ENCODE peak calls at places on chromosomes 4 and X, in eight cellular contexts. One of them, this sample, is unnamed.

GRCh38 chrX:19091596-19091995 is 30.7 kb downstream of the ADGRG2 start:
- DNase-seq in ovary: no peak
- DNase-seq in heart left ventricle: no peak
- DNase-seq in AG09309: no peak
- DNase-seq in retinal pigment epithelial cell: no peak
- DNase-seq in brain microvascular endothelial cell: no peak
- DNase-seq in cardiac muscle cell: no peak
- DNase-seq in fibroblast of lung: no peak
- DNase-seq in this sample: no peak

GRCh38 chrX:132468454-132468853 is 20.4 kb downstream of the MBNL3 start:
- DNase-seq in ovary: no peak
- DNase-seq in heart left ventricle: no peak
- DNase-seq in AG09309: no peak
- DNase-seq in retinal pigment epithelial cell: no peak
- DNase-seq in brain microvascular endothelial cell: no peak
- DNase-seq in cardiac muscle cell: no peak
- DNase-seq in fibroblast of lung: no peak
- DNase-seq in this sample: no peak

GRCh38 chr4:137881641-137882040 is 349.3 kb upstream of the PCDH18 start:
- DNase-seq in ovary: no peak
- DNase-seq in heart left ventricle: no peak
- DNase-seq in AG09309: no peak
- DNase-seq in retinal pigment epithelial cell: no peak
- DNase-seq in brain microvascular endothelial cell: no peak
- DNase-seq in cardiac muscle cell: no peak
- DNase-seq in fibroblast of lung: no peak
- DNase-seq in this sample: no peak

GRCh38 chr4:147040874-147041273 is 95.2 kb upstream of the TTC29 start:
- DNase-seq in ovary: no peak
- DNase-seq in heart left ventricle: no peak
- DNase-seq in AG09309: no peak
- DNase-seq in retinal pigment epithelial cell: no peak
- DNase-seq in brain microvascular endothelial cell: no peak
- DNase-seq in cardiac muscle cell: no peak
- DNase-seq in fibroblast of lung: no peak
- DNase-seq in this sample: no peak

GRCh38 chr4:168769857-168770256 is 240.2 kb downstream of the CBR4 start:
- DNase-seq in ovary: no peak
- DNase-seq in heart left ventricle: no peak
- DNase-seq in AG09309: no peak
- DNase-seq in retinal pigment epithelial cell: no peak
- DNase-seq in brain microvascular endothelial cell: no peak
- DNase-seq in cardiac muscle cell: no peak
- DNase-seq in fibroblast of lung: no peak
- DNase-seq in this sample: no peak

GRCh38 chr4:183096276-183096965 is 2.6 kb upstream of the WWC2 start:
- DNase-seq in ovary: no peak
- DNase-seq in heart left ventricle: no peak
- DNase-seq in AG09309: no peak
- DNase-seq in retinal pigment epithelial cell: no peak
- DNase-seq in brain microvascular endothelial cell: no peak
- DNase-seq in cardiac muscle cell: no peak
- DNase-seq in fibroblast of lung: no peak
- DNase-seq in this sample: no peak

GRCh38 chr4:128698386-128698785 is 111.1 kb upstream of the JADE1 start:
- DNase-seq in ovary: no peak
- DNase-seq in heart left ventricle: no peak
- DNase-seq in AG09309: no peak
- DNase-seq in retinal pigment epithelial cell: no peak
- DNase-seq in brain microvascular endothelial cell: no peak
- DNase-seq in cardiac muscle cell: no peak
- DNase-seq in fibroblast of lung: no peak
- DNase-seq in this sample: no peak

GRCh38 chrX:43526206-43526605 is 129.9 kb upstream of the MAOA start:
- DNase-seq in ovary: no peak
- DNase-seq in heart left ventricle: no peak
- DNase-seq in AG09309: no peak
- DNase-seq in retinal pigment epithelial cell: no peak
- DNase-seq in brain microvascular endothelial cell: no peak
- DNase-seq in cardiac muscle cell: no peak
- DNase-seq in fibroblast of lung: no peak
- DNase-seq in this sample: no peak

GRCh38 chr4:176335421-176335820 is 15.7 kb downstream of the SPCS3 start:
- DNase-seq in ovary: no peak
- DNase-seq in heart left ventricle: no peak
- DNase-seq in AG09309: no peak
- DNase-seq in retinal pigment epithelial cell: no peak
- DNase-seq in brain microvascular endothelial cell: no peak
- DNase-seq in cardiac muscle cell: peak; percentile 50
- DNase-seq in fibroblast of lung: peak; percentile 59
- DNase-seq in this sample: no peak

GRCh38 chr4:176343286-176343685 is 23.5 kb downstream of the SPCS3 start:
- DNase-seq in ovary: no peak
- DNase-seq in heart left ventricle: no peak
- DNase-seq in AG09309: no peak
- DNase-seq in retinal pigment epithelial cell: no peak
- DNase-seq in brain microvascular endothelial cell: no peak
- DNase-seq in cardiac muscle cell: no peak
- DNase-seq in fibroblast of lung: no peak
- DNase-seq in this sample: no peak

GRCh38 chr4:176340871-176341685 is 21.3 kb downstream of the SPCS3 start:
- DNase-seq in ovary: no peak
- DNase-seq in heart left ventricle: no peak
- DNase-seq in AG09309: no peak
- DNase-seq in retinal pigment epithelial cell: no peak
- DNase-seq in brain microvascular endothelial cell: peak; percentile 22
- DNase-seq in cardiac muscle cell: peak; percentile 75
- DNase-seq in fibroblast of lung: peak; percentile 33
- DNase-seq in this sample: no peak

GRCh38 chr4:176342384-176342783 is 22.6 kb downstream of the SPCS3 start:
- DNase-seq in ovary: no peak
- DNase-seq in heart left ventricle: no peak
- DNase-seq in AG09309: no peak
- DNase-seq in retinal pigment epithelial cell: no peak
- DNase-seq in brain microvascular endothelial cell: no peak
- DNase-seq in cardiac muscle cell: no peak
- DNase-seq in fibroblast of lung: no peak
- DNase-seq in this sample: no peak

GRCh38 chr4:176339936-176340761 is 20.4 kb downstream of the SPCS3 start:
- DNase-seq in ovary: no peak
- DNase-seq in heart left ventricle: no peak
- DNase-seq in AG09309: no peak
- DNase-seq in retinal pigment epithelial cell: no peak
- DNase-seq in brain microvascular endothelial cell: no peak
- DNase-seq in cardiac muscle cell: no peak
- DNase-seq in fibroblast of lung: peak; percentile 35
- DNase-seq in this sample: no peak
- H3K4me3 ChIP-seq in ovary: no peak overlapping the region
- H3K4me3 ChIP-seq in heart left ventricle: no peak overlapping the region
- H3K4me3 ChIP-seq in AG09309: no peak overlapping the region
- H3K4me3 ChIP-seq in retinal pigment epithelial cell: no peak overlapping the region
- H3K4me3 ChIP-seq in brain microvascular endothelial cell: no peak overlapping the region
- H3K4me3 ChIP-seq in cardiac muscle cell: no peak overlapping the region
- H3K4me3 ChIP-seq in fibroblast of lung: no peak overlapping the region
- H3K4me3 ChIP-seq in this sample: peak overlapping the region; percentile 23

DNA sequence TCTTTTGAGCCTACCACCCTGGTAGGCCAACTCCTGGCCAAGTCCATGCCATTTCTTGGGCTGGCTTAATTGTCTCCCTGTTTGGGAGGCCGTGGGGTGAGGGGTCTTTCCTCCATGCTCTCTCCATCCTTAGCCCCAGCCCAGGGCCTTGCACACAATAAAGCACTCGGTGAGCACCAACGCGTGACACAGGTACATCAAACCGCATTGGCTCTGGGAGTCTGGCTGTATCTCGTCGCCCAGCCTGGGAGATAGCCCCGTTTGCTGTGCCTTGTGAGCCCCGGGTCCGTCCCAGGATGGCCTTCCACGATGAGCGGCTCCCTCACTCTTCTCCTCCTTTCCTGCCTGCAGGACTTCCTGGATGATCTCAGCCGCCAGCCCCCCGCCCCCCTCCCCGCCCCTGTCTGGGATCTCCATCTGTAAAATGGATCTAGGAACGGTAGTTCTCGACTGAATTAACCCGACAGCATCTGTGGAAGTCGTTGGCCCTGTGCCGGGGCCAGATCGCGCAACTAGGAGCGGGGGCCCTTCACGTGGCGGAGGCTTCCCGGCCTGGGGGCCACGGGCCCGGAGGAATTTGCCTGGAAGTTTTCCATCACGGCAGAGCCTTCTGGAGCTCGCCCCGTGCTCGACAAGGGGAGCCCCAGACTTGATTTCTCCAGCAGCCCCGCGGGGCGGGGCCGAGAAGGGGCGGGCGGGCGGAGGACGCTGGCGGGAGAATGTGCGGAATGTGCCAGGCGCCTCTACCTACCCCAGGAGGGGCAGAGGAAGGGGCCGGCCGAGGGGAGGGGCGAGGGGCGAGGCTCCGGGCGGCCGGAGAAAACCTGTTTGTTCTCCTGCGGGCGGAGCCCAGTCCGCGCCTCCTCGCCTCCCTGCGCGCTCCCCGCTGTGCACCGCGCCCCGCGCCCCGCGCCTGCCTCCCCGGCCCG is at the start of gene ZNF185:
- DNase-seq in ovary: no peak
- DNase-seq in heart left ventricle: no peak
- DNase-seq in AG09309: no peak
- DNase-seq in retinal pigment epithelial cell: peak; percentile 22
- DNase-seq in brain microvascular endothelial cell: no peak
- DNase-seq in cardiac muscle cell: peak; percentile 58
- DNase-seq in fibroblast of lung: peak; percentile 59
- DNase-seq in this sample: no peak
- H3K4me3 ChIP-seq in ovary: peak within 1 kb of the TSS; percentile 37
- H3K4me3 ChIP-seq in heart left ventricle: no peak within 1 kb of the TSS
- H3K4me3 ChIP-seq in AG09309: peak within 1 kb of the TSS; percentile 12
- H3K4me3 ChIP-seq in retinal pigment epithelial cell: peak within 1 kb of the TSS; percentile 54
- H3K4me3 ChIP-seq in brain microvascular endothelial cell: peak within 1 kb of the TSS; percentile 35
- H3K4me3 ChIP-seq in cardiac muscle cell: peak within 1 kb of the TSS; percentile 26
- H3K4me3 ChIP-seq in fibroblast of lung: peak within 1 kb of the TSS; percentile 33
- H3K4me3 ChIP-seq in this sample: peak within 1 kb of the TSS; percentile 58

GRCh38 chrX:34655496-34656258 is 1.4 kb downstream of the TMEM47 start:
- DNase-seq in ovary: no peak
- DNase-seq in heart left ventricle: no peak
- DNase-seq in AG09309: no peak
- DNase-seq in retinal pigment epithelial cell: no peak
- DNase-seq in brain microvascular endothelial cell: no peak
- DNase-seq in cardiac muscle cell: peak; percentile 39
- DNase-seq in fibroblast of lung: peak; percentile 62
- DNase-seq in this sample: no peak

GRCh38 chrX:34658316-34658715 is 1.2 kb upstream of the TMEM47 start:
- DNase-seq in ovary: no peak
- DNase-seq in heart left ventricle: no peak
- DNase-seq in AG09309: no peak
- DNase-seq in retinal pigment epithelial cell: no peak
- DNase-seq in brain microvascular endothelial cell: no peak
- DNase-seq in cardiac muscle cell: peak; percentile 52
- DNase-seq in fibroblast of lung: peak; percentile 7
- DNase-seq in this sample: no peak

GRCh38 chrX:34654939-34655338 is 2.1 kb downstream of the TMEM47 start:
- DNase-seq in ovary: no peak
- DNase-seq in heart left ventricle: no peak
- DNase-seq in AG09309: no peak
- DNase-seq in retinal pigment epithelial cell: no peak
- DNase-seq in brain microvascular endothelial cell: no peak
- DNase-seq in cardiac muscle cell: peak; percentile 28
- DNase-seq in fibroblast of lung: peak; percentile 20
- DNase-seq in this sample: no peak

GRCh38 chrX:34656842-34657780 is at the start of gene TMEM47:
- DNase-seq in ovary: peak; percentile 74
- DNase-seq in heart left ventricle: peak; percentile 78
- DNase-seq in AG09309: peak; percentile 28
- DNase-seq in retinal pigment epithelial cell: no peak
- DNase-seq in brain microvascular endothelial cell: peak; percentile 36
- DNase-seq in cardiac muscle cell: peak; percentile 81
- DNase-seq in fibroblast of lung: peak; percentile 72
- DNase-seq in this sample: peak; percentile 80

DNA sequence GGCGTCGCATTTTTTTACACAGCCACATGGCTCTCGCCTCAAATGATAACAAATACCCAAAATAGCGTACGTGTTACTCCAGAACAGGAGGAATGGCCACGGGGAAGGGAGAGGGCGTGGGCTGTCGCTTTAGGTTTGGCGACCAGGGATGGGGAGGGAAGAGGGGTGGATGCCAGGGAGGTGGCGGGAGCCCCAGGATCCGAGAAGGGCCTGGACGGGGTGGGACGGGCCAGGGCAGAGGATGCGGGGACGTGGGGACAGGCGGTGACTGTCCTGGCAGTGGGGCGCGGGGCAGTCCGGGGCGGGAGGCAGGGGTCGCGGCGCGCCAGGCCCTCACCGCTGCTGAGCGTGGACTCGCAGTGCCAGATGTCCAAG is 631 bp downstream of the TMEM47 start:
- DNase-seq in ovary: peak; percentile 34
- DNase-seq in heart left ventricle: peak; percentile 17
- DNase-seq in AG09309: no peak
- DNase-seq in retinal pigment epithelial cell: no peak
- DNase-seq in brain microvascular endothelial cell: no peak
- DNase-seq in cardiac muscle cell: no peak
- DNase-seq in fibroblast of lung: no peak
- DNase-seq in this sample: no peak
- H3K4me3 ChIP-seq in ovary: peak overlapping the region; percentile 73
- H3K4me3 ChIP-seq in heart left ventricle: peak overlapping the region; percentile 26
- H3K4me3 ChIP-seq in AG09309: peak overlapping the region; percentile 87
- H3K4me3 ChIP-seq in retinal pigment epithelial cell: peak overlapping the region; percentile 57
- H3K4me3 ChIP-seq in brain microvascular endothelial cell: peak overlapping the region; percentile 69
- H3K4me3 ChIP-seq in cardiac muscle cell: peak overlapping the region; percentile 77
- H3K4me3 ChIP-seq in fibroblast of lung: peak overlapping the region; percentile 80
- H3K4me3 ChIP-seq in this sample: peak overlapping the region; percentile 84

GRCh38 chr4:85779165-85779564 is 304.2 kb downstream of the ARHGAP24 start:
- DNase-seq in ovary: no peak
- DNase-seq in heart left ventricle: no peak
- DNase-seq in AG09309: no peak
- DNase-seq in retinal pigment epithelial cell: no peak
- DNase-seq in brain microvascular endothelial cell: peak; percentile 64
- DNase-seq in cardiac muscle cell: peak; percentile 59
- DNase-seq in fibroblast of lung: peak; percentile 55
- DNase-seq in this sample: no peak

GRCh38 chr4:85778809-85779124 is 303.8 kb downstream of the ARHGAP24 start:
- DNase-seq in ovary: no peak
- DNase-seq in heart left ventricle: no peak
- DNase-seq in AG09309: no peak
- DNase-seq in retinal pigment epithelial cell: no peak
- DNase-seq in brain microvascular endothelial cell: peak; percentile 40
- DNase-seq in cardiac muscle cell: peak; percentile 55
- DNase-seq in fibroblast of lung: peak; percentile 39
- DNase-seq in this sample: no peak

GRCh38 chr4:85776579-85776978 is 301.6 kb downstream of the ARHGAP24 start:
- DNase-seq in ovary: no peak
- DNase-seq in heart left ventricle: no peak
- DNase-seq in AG09309: no peak
- DNase-seq in retinal pigment epithelial cell: no peak
- DNase-seq in brain microvascular endothelial cell: no peak
- DNase-seq in cardiac muscle cell: no peak
- DNase-seq in fibroblast of lung: peak; percentile 72
- DNase-seq in this sample: no peak

GRCh38 chr4:85776091-85776490 is 301.1 kb downstream of the ARHGAP24 start:
- DNase-seq in ovary: no peak
- DNase-seq in heart left ventricle: no peak
- DNase-seq in AG09309: no peak
- DNase-seq in retinal pigment epithelial cell: no peak
- DNase-seq in brain microvascular endothelial cell: peak; percentile 58
- DNase-seq in cardiac muscle cell: no peak
- DNase-seq in fibroblast of lung: peak; percentile 38
- DNase-seq in this sample: no peak

DNA sequence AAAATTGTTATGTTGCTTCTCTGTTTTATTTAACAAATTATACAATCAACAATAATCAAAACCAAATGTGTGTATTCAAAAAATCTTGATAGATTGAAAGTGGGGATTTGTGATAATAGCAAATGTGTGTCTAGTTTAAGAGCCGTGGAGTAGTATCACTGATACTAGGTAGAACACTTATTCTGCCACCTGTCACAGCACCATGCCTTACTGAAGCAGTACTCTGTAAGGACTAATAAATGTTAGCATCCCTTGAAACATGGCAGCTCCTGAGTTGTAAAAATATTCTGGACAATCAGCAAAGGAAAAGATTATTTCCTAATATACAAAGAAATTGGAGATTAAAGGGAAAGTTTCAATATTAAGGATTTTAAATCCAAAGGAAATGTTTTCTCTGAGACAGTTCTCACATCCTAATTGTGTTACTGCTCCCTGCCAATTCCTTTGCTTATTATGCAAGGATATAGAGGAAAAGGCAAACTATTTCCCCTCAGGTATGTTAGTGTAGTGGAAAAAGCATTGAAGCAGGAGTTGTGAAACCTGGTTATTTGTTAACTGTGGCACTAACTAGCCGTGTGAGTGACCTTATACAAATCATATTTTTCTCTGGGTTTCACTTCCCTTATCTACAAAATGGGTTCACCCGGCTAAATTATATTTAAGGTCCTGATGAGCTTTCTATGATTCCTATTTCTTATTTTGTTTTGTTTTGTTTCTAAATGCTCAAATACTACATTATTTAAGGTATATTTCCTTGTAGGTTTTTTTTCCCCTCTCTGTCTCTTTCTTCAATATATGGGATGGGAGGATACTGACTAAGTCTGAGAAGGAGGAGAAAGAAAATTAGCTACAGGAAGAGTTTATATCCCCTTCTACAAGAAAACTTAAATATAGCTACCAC is 303.2 kb downstream of the ARHGAP24 start:
- DNase-seq in ovary: no peak
- DNase-seq in heart left ventricle: no peak
- DNase-seq in AG09309: no peak
- DNase-seq in retinal pigment epithelial cell: no peak
- DNase-seq in brain microvascular endothelial cell: no peak
- DNase-seq in cardiac muscle cell: peak; percentile 38
- DNase-seq in fibroblast of lung: no peak
- DNase-seq in this sample: no peak
- H3K4me3 ChIP-seq in ovary: peak overlapping the region; percentile 25
- H3K4me3 ChIP-seq in heart left ventricle: no peak overlapping the region
- H3K4me3 ChIP-seq in AG09309: peak overlapping the region; percentile 38
- H3K4me3 ChIP-seq in retinal pigment epithelial cell: no peak overlapping the region
- H3K4me3 ChIP-seq in brain microvascular endothelial cell: peak overlapping the region; percentile 60
- H3K4me3 ChIP-seq in cardiac muscle cell: no peak overlapping the region
- H3K4me3 ChIP-seq in fibroblast of lung: peak overlapping the region; percentile 59
- H3K4me3 ChIP-seq in this sample: peak overlapping the region; percentile 62